ENCODE peak calls at places on chromosome 1, in five cellular contexts. One of them, this sample, is unnamed.

GRCh38 chr1:214830956-214831355 is 228.0 kb downstream of the CENPF start:
- DNase-seq in HT1080: no peak
- DNase-seq in GM04504: no peak
- DNase-seq in nucleus accumbens: no peak
- DNase-seq in AG04450: no peak
- DNase-seq in this sample: no peak

GRCh38 chr1:32334864-32335618 is 992 bp downstream of the MARCKSL1 start:
- DNase-seq in GM04504: no peak
- DNase-seq in HT1080: peak; percentile 50
- DNase-seq in nucleus accumbens: no peak
- DNase-seq in AG04450: no peak
- DNase-seq in this sample: peak; percentile 62

GRCh38 chr1:151059342-151060240 is at the start of gene CDC42SE1:
- DNase-seq in HT1080: peak; percentile 87
- DNase-seq in AG04450: peak; percentile 45
- DNase-seq in GM04504: peak; percentile 52
- DNase-seq in nucleus accumbens: peak; percentile 68
- DNase-seq in this sample: peak; percentile 87

GRCh38 chr1:150544204-150544603 is 5.0 kb upstream of the ADAMTSL4 start:
- DNase-seq in AG04450: no peak
- DNase-seq in GM04504: no peak
- DNase-seq in nucleus accumbens: no peak
- DNase-seq in HT1080: no peak
- DNase-seq in this sample: no peak

GRCh38 chr1:6612641-6613360 is 730 bp upstream of the PHF13 start:
- DNase-seq in HT1080: peak; percentile 50
- DNase-seq in AG04450: no peak
- DNase-seq in nucleus accumbens: peak; percentile 40
- DNase-seq in GM04504: peak; percentile 25
- DNase-seq in this sample: no peak

GRCh38 chr1:28965271-28965870 is 51.0 kb downstream of the EPB41 start:
- DNase-seq in GM04504: no peak
- DNase-seq in AG04450: no peak
- DNase-seq in HT1080: no peak
- DNase-seq in nucleus accumbens: no peak
- DNase-seq in this sample: no peak

GRCh38 chr1:77900687-77901293 is 12.4 kb downstream of the NEXN start:
- DNase-seq in AG04450: no peak
- DNase-seq in HT1080: peak; percentile 64
- DNase-seq in GM04504: peak; percentile 17
- DNase-seq in nucleus accumbens: no peak
- DNase-seq in this sample: no peak

GRCh38 chr1:198437352-198437751 is 103.1 kb downstream of the ATP6V1G3 start:
- DNase-seq in AG04450: no peak
- DNase-seq in HT1080: no peak
- DNase-seq in nucleus accumbens: no peak
- DNase-seq in GM04504: no peak
- DNase-seq in this sample: no peak

GRCh38 chr1:12161662-12162458 is 4.9 kb upstream of the TNFRSF1B start:
- DNase-seq in AG04450: peak; percentile 42
- DNase-seq in HT1080: peak; percentile 93
- DNase-seq in nucleus accumbens: no peak
- DNase-seq in GM04504: peak; percentile 69
- DNase-seq in this sample: peak; percentile 90

GRCh38 chr1:63746129-63746864 is 27.5 kb upstream of the ROR1 start:
- DNase-seq in nucleus accumbens: peak; percentile 42
- DNase-seq in GM04504: no peak
- DNase-seq in AG04450: peak; percentile 39
- DNase-seq in HT1080: peak; percentile 94
- DNase-seq in this sample: no peak

GRCh38 chr1:96927125-96927524 is 205.5 kb downstream of the PTBP2 start:
- DNase-seq in AG04450: peak; percentile 23
- DNase-seq in GM04504: no peak
- DNase-seq in nucleus accumbens: no peak
- DNase-seq in HT1080: peak; percentile 34
- DNase-seq in this sample: no peak

GRCh38 chr1:223872308-223872878 is 26.6 kb upstream of the TP53BP2 start:
- DNase-seq in AG04450: no peak
- DNase-seq in nucleus accumbens: no peak
- DNase-seq in GM04504: peak; percentile 14
- DNase-seq in HT1080: no peak
- DNase-seq in this sample: no peak

GRCh38 chr1:154855186-154855585 is 14.9 kb downstream of the KCNN3 start:
- DNase-seq in AG04450: no peak
- DNase-seq in HT1080: peak; percentile 16
- DNase-seq in GM04504: no peak
- DNase-seq in nucleus accumbens: no peak
- DNase-seq in this sample: no peak

GRCh38 chr1:156706647-156707008 is 1.2 kb upstream of the CRABP2 start:
- DNase-seq in HT1080: no peak
- DNase-seq in nucleus accumbens: peak; percentile 26
- DNase-seq in AG04450: no peak
- DNase-seq in GM04504: no peak
- DNase-seq in this sample: no peak

GRCh38 chr1:86499987-86500593 is 31.4 kb downstream of the CLCA1 start:
- DNase-seq in AG04450: no peak
- DNase-seq in nucleus accumbens: no peak
- DNase-seq in HT1080: no peak
- DNase-seq in GM04504: no peak
- DNase-seq in this sample: no peak

GRCh38 chr1:209704584-209704983 is at the start of gene HSD11B1:
- DNase-seq in GM04504: peak; percentile 87
- DNase-seq in HT1080: no peak
- DNase-seq in AG04450: peak; percentile 86
- DNase-seq in nucleus accumbens: no peak
- DNase-seq in this sample: no peak

GRCh38 chr1:73671530-73671929 is 526.4 kb downstream of the LRRIQ3 start:
- DNase-seq in GM04504: no peak
- DNase-seq in nucleus accumbens: no peak
- DNase-seq in HT1080: no peak
- DNase-seq in AG04450: no peak
- DNase-seq in this sample: no peak

GRCh38 chr1:93814059-93814794 is 64.8 kb downstream of the DNTTIP2 start:
- DNase-seq in nucleus accumbens: peak; percentile 9
- DNase-seq in HT1080: peak; percentile 90
- DNase-seq in AG04450: peak; percentile 53
- DNase-seq in GM04504: peak; percentile 55
- DNase-seq in this sample: peak; percentile 63

GRCh38 chr1:170530972-170531757 is 801 bp upstream of the GORAB start:
- DNase-seq in GM04504: no peak
- DNase-seq in AG04450: no peak
- DNase-seq in HT1080: no peak
- DNase-seq in nucleus accumbens: peak; percentile 2
- DNase-seq in this sample: no peak

GRCh38 chr1:38558476-38559179 is 300.9 kb downstream of the RRAGC start:
- DNase-seq in nucleus accumbens: no peak
- DNase-seq in GM04504: no peak
- DNase-seq in AG04450: no peak
- DNase-seq in HT1080: no peak
- DNase-seq in this sample: no peak

GRCh38 chr1:174766727-174767126 is 233.0 kb upstream of the CACYBP start:
- DNase-seq in AG04450: no peak
- DNase-seq in HT1080: no peak
- DNase-seq in nucleus accumbens: no peak
- DNase-seq in GM04504: no peak
- DNase-seq in this sample: no peak

GRCh38 chr1:109475261-109475660 is 8.4 kb upstream of the ATXN7L2 start:
- DNase-seq in HT1080: no peak
- DNase-seq in GM04504: no peak
- DNase-seq in nucleus accumbens: no peak
- DNase-seq in AG04450: no peak
- DNase-seq in this sample: no peak

GRCh38 chr1:83741348-83741747 is 257.6 kb downstream of the TTLL7 start:
- DNase-seq in AG04450: no peak
- DNase-seq in HT1080: no peak
- DNase-seq in GM04504: no peak
- DNase-seq in nucleus accumbens: no peak
- DNase-seq in this sample: no peak

GRCh38 chr1:160131803-160132565 is 16.4 kb downstream of the ATP1A2 start:
- DNase-seq in AG04450: no peak
- DNase-seq in nucleus accumbens: peak; percentile 32
- DNase-seq in GM04504: no peak
- DNase-seq in HT1080: no peak
- DNase-seq in this sample: no peak

GRCh38 chr1:94697839-94698238 is 122.3 kb upstream of the SLC44A3 start:
- DNase-seq in nucleus accumbens: no peak
- DNase-seq in AG04450: no peak
- DNase-seq in HT1080: no peak
- DNase-seq in GM04504: no peak
- DNase-seq in this sample: no peak

GRCh38 chr1:24351918-24352637 is 32.9 kb downstream of the GRHL3 start:
- DNase-seq in nucleus accumbens: no peak
- DNase-seq in GM04504: no peak
- DNase-seq in HT1080: peak; percentile 68
- DNase-seq in AG04450: no peak
- DNase-seq in this sample: peak; percentile 35

GRCh38 chr1:175865041-175865766 is 121.8 kb upstream of the TNR start:
- DNase-seq in HT1080: no peak
- DNase-seq in GM04504: no peak
- DNase-seq in AG04450: no peak
- DNase-seq in nucleus accumbens: peak; percentile 69
- DNase-seq in this sample: no peak

GRCh38 chr1:25024631-25025350 is 94.7 kb upstream of the RUNX3 start:
- DNase-seq in HT1080: no peak
- DNase-seq in GM04504: no peak
- DNase-seq in AG04450: no peak
- DNase-seq in nucleus accumbens: no peak
- DNase-seq in this sample: no peak

GRCh38 chr1:181191494-181192040 is 103.1 kb downstream of the IER5 start:
- DNase-seq in HT1080: no peak
- DNase-seq in nucleus accumbens: no peak
- DNase-seq in GM04504: no peak
- DNase-seq in AG04450: no peak
- DNase-seq in this sample: no peak

GRCh38 chr1:91609571-91609970 is 108.9 kb downstream of the CDC7 start:
- DNase-seq in GM04504: peak; percentile 48
- DNase-seq in nucleus accumbens: no peak
- DNase-seq in AG04450: peak; percentile 23
- DNase-seq in HT1080: peak; percentile 72
- DNase-seq in this sample: no peak

GRCh38 chr1:217039926-217040325 is 316.7 kb upstream of the ESRRG start:
- DNase-seq in nucleus accumbens: no peak
- DNase-seq in GM04504: no peak
- DNase-seq in HT1080: no peak
- DNase-seq in AG04450: no peak
- DNase-seq in this sample: no peak

GRCh38 chr1:104182251-104182650 is 432.6 kb downstream of the AMY1C start:
- DNase-seq in nucleus accumbens: no peak
- DNase-seq in HT1080: peak; percentile 2
- DNase-seq in AG04450: no peak
- DNase-seq in GM04504: no peak
- DNase-seq in this sample: no peak

GRCh38 chr1:113677250-113678158 is 81.8 kb downstream of the PHTF1 start:
- DNase-seq in nucleus accumbens: no peak
- DNase-seq in AG04450: peak; percentile 20
- DNase-seq in GM04504: no peak
- DNase-seq in HT1080: peak; percentile 34
- DNase-seq in this sample: no peak

GRCh38 chr1:156488566-156489165 is 11.9 kb downstream of the MEF2D start:
- DNase-seq in AG04450: no peak
- DNase-seq in nucleus accumbens: no peak
- DNase-seq in GM04504: no peak
- DNase-seq in HT1080: no peak
- DNase-seq in this sample: peak; percentile 51

GRCh38 chr1:153353226-153353947 is 4.3 kb upstream of the S100A9 start:
- DNase-seq in nucleus accumbens: no peak
- DNase-seq in GM04504: no peak
- DNase-seq in HT1080: no peak
- DNase-seq in AG04450: no peak
- DNase-seq in this sample: no peak

GRCh38 chr1:6033986-6034749 is 11.5 kb upstream of the KCNAB2 start:
- DNase-seq in nucleus accumbens: peak; percentile 45
- DNase-seq in GM04504: no peak
- DNase-seq in AG04450: no peak
- DNase-seq in HT1080: no peak
- DNase-seq in this sample: peak; percentile 43

This sample was measured in activated CD4-positive, alpha-beta memory T cell treated with anti-CD3 and anti-CD28 coated beads, Interleukin-2, amount 10 ng/mL, durations not matched to agents 7 days and 5 days.